ENCODE peak calls at places on chromosomes 3 and 15, in five cellular contexts. F is GM20000, E is activated B cell treated with CpG ODN at 0.5 μM for 24 hours, W is GM12865, Z is fibroblast of lung. N is an unnamed sample.

GRCh38 chr15:66703540-66703941 is 1.5 kb downstream of the SMAD6 start:
- DNase-seq in E (peak), F (peak), W (peak), Z (peak), N (no peak)

GRCh38 chr3:148902173-148902791 is 37.2 kb downstream of the CPA3 start:
- DNase-seq in E (no peak), F (no peak), Z (peak), W (no peak), N (no peak)

GRCh38 chr3:131658771-131659170 is 156.0 kb upstream of the MRPL3 start:
- DNase-seq in E (no peak), F (no peak), Z (no peak), W (no peak), N (no peak)

GRCh38 chr15:43749690-43750345 is 3.6 kb downstream of the PDIA3 start:
- DNase-seq in Z (no peak), F (peak), W (peak), E (no peak), N (no peak)

GRCh38 chr3:130900959-130901358 is 7.1 kb downstream of the ATP2C1 start:
- DNase-seq in W (peak), Z (no peak), F (no peak), E (no peak), N (no peak)

GRCh38 chr15:68691667-68692066 is 112.9 kb downstream of the CORO2B start:
- DNase-seq in E (no peak), F (no peak), W (no peak), Z (no peak), N (no peak)

GRCh38 chr15:65338366-65338765 is 33.9 kb downstream of the RNU5B-1 start:
- DNase-seq in Z (no peak), F (no peak), W (no peak), E (no peak), N (no peak)

GRCh38 chr15:101437618-101438481 is 51.7 kb downstream of the PCSK6 start:
- DNase-seq in W (no peak), F (no peak), Z (no peak), E (no peak), N (no peak)

GRCh38 chr3:69787436-69788168 is 48.3 kb downstream of the MITF start:
- DNase-seq in W (no peak), Z (peak), F (no peak), E (no peak), N (no peak)

GRCh38 chr3:119582178-119582577 is 2.9 kb downstream of the ADPRH start:
- DNase-seq in Z (no peak), W (peak), F (peak), E (no peak), N (no peak)

GRCh38 chr3:119700269-119700919 is 2.4 kb upstream of the CFAP91 start:
- DNase-seq in W (peak), F (peak), Z (no peak), E (no peak), N (no peak)

GRCh38 chr3:151276038-151277027 is 2.0 kb downstream of the P2RY14 start:
- DNase-seq in E (peak), F (no peak), W (peak), Z (no peak), N (no peak)

GRCh38 chr3:128072454-128073184 is 20.4 kb downstream of the SEC61A1 start:
- DNase-seq in Z (no peak), E (no peak), F (no peak), W (no peak), N (no peak)

GRCh38 chr15:73804421-73804820 is 51.3 kb upstream of the INSYN1 start:
- DNase-seq in E (no peak), W (no peak), Z (no peak), F (no peak), N (no peak)

GRCh38 chr3:152235709-152236298 is 32.9 kb upstream of the MBNL1 start:
- DNase-seq in W (no peak), F (no peak), Z (no peak), E (no peak), N (no peak)

GRCh38 chr3:57855943-57856342 is 99.8 kb downstream of the SLMAP start:
- DNase-seq in W (no peak), Z (no peak), E (no peak), F (no peak), N (no peak)

GRCh38 chr3:57851304-57851703 is 95.2 kb downstream of the SLMAP start:
- DNase-seq in F (no peak), W (no peak), Z (no peak), E (no peak), N (no peak)

GRCh38 chr3:57855281-57855680 is 99.2 kb downstream of the SLMAP start:
- DNase-seq in W (no peak), Z (peak), E (no peak), F (no peak), N (no peak)

GRCh38 chr3:57852896-57853295 is 96.8 kb downstream of the SLMAP start:
- DNase-seq in W (no peak), E (no peak), F (no peak), Z (peak), N (no peak)

DNA sequence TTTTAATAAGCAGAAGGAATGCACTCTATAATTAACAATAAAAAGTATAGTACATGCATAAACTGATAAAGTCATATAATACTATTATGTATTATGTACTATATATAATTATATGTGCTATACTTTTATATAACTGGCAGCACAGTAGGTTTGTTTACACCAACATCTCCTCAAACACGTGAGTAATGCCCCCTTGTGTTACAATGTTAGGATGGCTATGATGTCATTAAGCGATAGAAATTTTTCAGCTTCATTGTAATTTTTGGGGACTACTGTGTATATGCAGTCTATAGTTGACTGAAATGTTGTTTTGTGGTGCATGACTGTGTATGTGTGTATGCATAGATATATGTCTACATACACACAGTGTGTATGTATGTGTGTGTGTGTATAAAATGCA is 100.6 kb downstream of the SLMAP start:
- DNase-seq in E (no peak), F (no peak), W (peak), Z (peak), N (no peak)
- TF ChIP-seq CTCF in E (no peak), F (no peak), W (peak), Z (no peak), N (peak)

DNA sequence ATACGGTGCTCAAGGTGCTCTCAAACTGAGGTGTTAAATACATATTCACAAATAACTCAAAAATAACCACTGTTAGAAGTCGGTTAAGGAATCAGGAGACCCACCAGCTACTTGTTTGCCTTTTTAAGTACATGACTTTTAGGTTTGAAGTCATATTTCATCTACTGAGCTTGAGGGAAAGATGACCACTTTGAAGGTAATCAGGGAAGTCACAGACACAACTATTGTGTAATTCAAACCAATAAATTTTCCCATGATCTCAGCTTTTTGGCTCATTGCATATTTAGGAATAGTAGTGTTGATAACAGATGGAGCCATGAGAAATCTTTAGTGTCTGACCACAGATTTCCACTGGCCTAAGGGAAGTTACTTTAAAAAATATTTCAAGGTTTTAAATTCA is 1.3 kb upstream of the RSRC1 start:
- DNase-seq in F (no peak), E (no peak), Z (no peak), W (no peak), N (no peak)
- TF ChIP-seq CTCF in F (no peak), E (no peak), Z (no peak), W (no peak), N (no peak)

GRCh38 chr3:33271324-33271723 is 5.9 kb upstream of the FBXL2 start:
- DNase-seq in Z (no peak), E (no peak), F (no peak), W (no peak), N (no peak)
- TF ChIP-seq CTCF in Z (no peak), E (no peak), F (no peak), W (no peak), N (no peak)

GRCh38 chr15:25438601-25439455 is at the start of gene UBE3A:
- DNase-seq in F (peak), E (peak), Z (peak), W (peak), N (peak)
- TF ChIP-seq CTCF in F (no peak), E (no peak), Z (peak), W (no peak), N (peak)

DNA sequence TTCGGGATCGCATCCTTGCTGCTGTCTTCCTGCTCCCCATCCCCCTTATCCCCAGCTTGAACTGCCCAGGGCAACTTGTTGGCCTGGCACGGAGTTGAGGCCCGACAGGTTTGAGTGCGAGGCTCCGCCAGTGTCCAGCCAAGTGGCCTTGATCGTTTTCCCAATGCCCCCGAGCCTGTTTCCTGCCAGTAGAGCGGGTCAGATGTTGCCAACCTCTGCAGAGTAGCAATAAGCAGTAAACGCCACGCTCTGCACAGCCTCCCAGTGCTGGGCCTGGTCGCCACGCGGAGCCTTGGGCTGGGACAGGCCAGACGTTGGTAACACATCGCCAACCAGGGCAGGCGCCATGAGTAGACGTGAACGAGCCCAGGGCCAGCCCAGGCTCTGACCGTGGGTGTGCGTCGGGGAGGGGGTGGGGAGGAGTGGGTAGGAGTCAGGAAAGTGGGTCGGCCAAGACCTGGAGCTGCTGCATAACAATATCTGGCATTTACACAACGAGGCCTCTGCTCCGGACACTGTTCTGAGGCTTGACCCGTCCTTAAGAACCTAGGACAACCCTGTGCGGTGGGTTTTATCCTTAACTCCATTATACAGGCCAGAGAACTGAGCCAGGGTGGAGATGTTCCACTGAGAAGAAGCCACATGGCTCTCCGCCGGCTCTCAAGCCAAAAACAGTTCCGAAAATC is 444 bp upstream of the ABHD14A start:
- DNase-seq in F (no peak), E (no peak), Z (peak), W (peak), N (no peak)
- TF ChIP-seq CTCF in F (no peak), E (no peak), Z (no peak), W (no peak), N (no peak)

GRCh38 chr3:155411500-155412223 is 118.2 kb upstream of the STRIT1 start:
- DNase-seq in F (no peak), Z (no peak), E (no peak), W (peak), N (no peak)
- TF ChIP-seq CTCF in F (no peak), Z (no peak), E (no peak), W (peak), N (no peak)

DNA sequence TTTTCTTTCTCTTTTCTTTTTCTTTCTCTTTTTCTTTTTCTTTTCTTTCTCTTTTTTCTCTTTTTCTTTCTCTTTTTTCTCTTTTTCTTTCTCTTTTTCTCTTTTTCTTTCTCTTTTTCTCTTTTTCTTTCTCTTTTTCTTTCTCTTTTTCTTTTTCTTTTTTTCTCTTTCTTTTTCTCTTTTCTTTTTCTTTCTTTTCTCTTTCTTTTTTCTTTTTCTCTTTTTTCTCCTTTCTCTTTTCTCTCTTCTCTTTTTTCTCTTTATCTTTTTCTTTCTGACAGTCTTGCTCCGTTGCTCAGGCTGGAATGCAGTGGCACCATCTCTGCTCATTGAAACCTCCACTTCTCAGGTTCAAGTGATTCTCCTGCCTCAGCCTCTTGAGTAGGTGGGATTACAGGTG is 335.7 kb downstream of the SQOR start:
- DNase-seq in Z (no peak), E (no peak), F (no peak), W (no peak), N (no peak)
- TF ChIP-seq CTCF in Z (no peak), E (peak), F (no peak), W (no peak), N (no peak)